ENCODE peak calls at places on chromosomes 4 and X, in four cellular contexts. D, Z, O and S are unnamed samples.

GRCh38 chr4:121164291-121164690 is at the start of gene TNIP3:
- DNase-seq in D (peak; percentile 56), Z (no peak), O (no peak), S (no peak)

GRCh38 chrX:45537936-45538335 is 337.3 kb upstream of the DIPK2B start:
- DNase-seq in D (no peak), Z (no peak), O (no peak), S (no peak)

GRCh38 chr4:87974856-87975462 is 555 bp upstream of the SPP1 start:
- DNase-seq in D (peak; percentile 91), Z (no peak), O (peak; percentile 4), S (no peak)

GRCh38 chr4:78661923-78662521 is 110.5 kb downstream of the ANXA3 start:
- DNase-seq in D (no peak), Z (peak; percentile 20), O (peak; percentile 25), S (peak; percentile 13)

GRCh38 chr4:125091031-125091540 is 223.7 kb upstream of the FAT4 start:
- DNase-seq in D (no peak), Z (no peak), O (no peak), S (no peak)

GRCh38 chrX:151000901-151001301 is 17.8 kb downstream of the HMGB3 start:
- DNase-seq in D (no peak), Z (no peak), O (no peak), S (no peak)

GRCh38 chrX:109635151-109635550 is 10.2 kb upstream of the KCNE5 start:
- DNase-seq in D (peak; percentile 30), Z (peak; percentile 29), O (no peak), S (peak; percentile 33)

GRCh38 chr4:150280081-150280950 is 202.1 kb downstream of the DCLK2 start:
- DNase-seq in D (peak; percentile 99), Z (no peak), O (no peak), S (peak; percentile 50)

GRCh38 chr4:85607624-85608023 is 132.7 kb downstream of the ARHGAP24 start:
- DNase-seq in D (no peak), Z (peak; percentile 44), O (peak; percentile 58), S (no peak)

GRCh38 chr4:114272226-114272625 is 292.8 kb upstream of the ARSJ start:
- DNase-seq in D (peak; percentile 93), Z (no peak), O (no peak), S (peak; percentile 33)